ENCODE peak calls at places on chromosomes 6 and 20, in five cellular contexts. S, W, Z, H and X are unnamed samples.

GRCh38 chr6:167819640-167820039 is 7.1 kb upstream of the AFDN start:
- DNase-seq in S (no peak), W (no peak), Z (no peak), H (no peak), X (no peak)

GRCh38 chr6:147304016-147304415 is 99.8 kb downstream of the STXBP5 start:
- DNase-seq in S (no peak), W (no peak), Z (no peak), H (no peak), X (no peak)

GRCh38 chr6:1576166-1576565 is 33.5 kb upstream of the FOXC1 start:
- DNase-seq in S (no peak), W (no peak), Z (no peak), H (no peak), X (no peak)

GRCh38 chr6:25768566-25768965 is 14.0 kb downstream of the SLC17A4 start:
- DNase-seq in S (no peak), W (no peak), Z (no peak), H (no peak), X (no peak)

GRCh38 chr20:58852559-58853271 is at the start of gene GNAS:
- DNase-seq in S (peak), W (no peak), Z (peak), H (no peak), X (peak)

GRCh38 chr20:13995841-13996240 is 525 bp downstream of the MACROD2 start:
- DNase-seq in S (no peak), W (no peak), Z (no peak), H (no peak), X (peak)

GRCh38 chr6:110902091-110902490 is 27.5 kb downstream of the AMD1 start:
- DNase-seq in S (no peak), W (no peak), Z (no peak), H (no peak), X (no peak)

GRCh38 chr6:44223471-44224153 is at the start of gene SLC29A1:
- DNase-seq in S (peak), W (peak), Z (peak), H (no peak), X (no peak)

GRCh38 chr20:38730989-38731737 is 6.9 kb downstream of the SLC32A1 start:
- DNase-seq in S (peak), W (peak), Z (peak), H (peak), X (peak)

GRCh38 chr6:134936927-134937326 is 13.0 kb downstream of the ALDH8A1 start:
- DNase-seq in S (peak), W (no peak), Z (no peak), H (peak), X (no peak)

GRCh38 chr6:6856538-6857523 is 250.9 kb upstream of the RREB1 start:
- DNase-seq in S (peak), W (peak), Z (peak), H (no peak), X (peak)

GRCh38 chr6:50850860-50851259 is 32.2 kb downstream of the TFAP2B start:
- DNase-seq in S (no peak), W (no peak), Z (no peak), H (no peak), X (no peak)

GRCh38 chr6:162442675-162443074 is 284.9 kb downstream of the PRKN start:
- DNase-seq in S (peak), W (no peak), Z (no peak), H (no peak), X (peak)

GRCh38 chr20:31573555-31574295 is 31.4 kb upstream of the ID1 start:
- DNase-seq in S (no peak), W (no peak), Z (no peak), H (peak), X (no peak)

GRCh38 chr20:45247860-45248259 is 6.5 kb downstream of the SLPI start:
- DNase-seq in S (no peak), W (no peak), Z (no peak), H (no peak), X (no peak)

GRCh38 chr6:36657942-36658544 is 20.5 kb upstream of the CDKN1A start:
- DNase-seq in S (no peak), W (no peak), Z (no peak), H (no peak), X (no peak)

GRCh38 chr20:14384411-14384810 is 47.0 kb upstream of the FLRT3 start:
- DNase-seq in S (peak), W (no peak), Z (no peak), H (no peak), X (no peak)

GRCh38 chr6:156449569-156449968 is 327.6 kb upstream of the ARID1B start:
- DNase-seq in S (no peak), W (no peak), Z (no peak), H (no peak), X (no peak)

GRCh38 chr6:157025459-157025858 is 248.3 kb downstream of the ARID1B start:
- DNase-seq in S (no peak), W (no peak), Z (no peak), H (no peak), X (no peak)

GRCh38 chr6:17086469-17086868 is 15.4 kb upstream of the STMND1 start:
- DNase-seq in S (peak), W (peak), Z (no peak), H (peak), X (peak)

GRCh38 chr6:10315034-10315433 is 99.8 kb downstream of the TFAP2A start:
- DNase-seq in S (no peak), W (no peak), Z (no peak), H (no peak), X (no peak)

GRCh38 chr6:169976301-169977081 is 225.1 kb downstream of the ERMARD start:
- DNase-seq in S (no peak), W (no peak), Z (no peak), H (no peak), X (no peak)

GRCh38 chr6:20707166-20707485 is 172.9 kb downstream of the CDKAL1 start:
- DNase-seq in S (no peak), W (no peak), Z (no peak), H (no peak), X (no peak)

GRCh38 chr6:113632220-113632864 is 224.8 kb upstream of the MARCKS start:
- DNase-seq in S (peak), W (no peak), Z (peak), H (peak), X (no peak)

GRCh38 chr6:127186889-127187288 is 68.4 kb downstream of the RSPO3 start:
- DNase-seq in S (no peak), W (peak), Z (peak), H (no peak), X (peak)

GRCh38 chr6:123380257-123380656 is 256.5 kb downstream of the TRDN start:
- DNase-seq in S (peak), W (no peak), Z (no peak), H (no peak), X (peak)

GRCh38 chr6:104460759-104461530 is 398.8 kb downstream of the HACE1 start:
- DNase-seq in S (no peak), W (no peak), Z (no peak), H (no peak), X (no peak)

GRCh38 chr6:142357879-142358278 is 56.1 kb downstream of the ADGRG6 start:
- DNase-seq in S (no peak), W (no peak), Z (no peak), H (no peak), X (no peak)

GRCh38 chr20:45337367-45338120 is 10.7 kb downstream of the SDC4 start:
- DNase-seq in S (peak), W (no peak), Z (no peak), H (no peak), X (no peak)

GRCh38 chr6:44036196-44036595 is 91.1 kb downstream of the MRPL14 start:
- DNase-seq in S (no peak), W (no peak), Z (no peak), H (no peak), X (no peak)